ENCODE peak calls at places on chromosomes 4 and X, in four cellular contexts. P is WTC11, V is HepG2, W is SK-N-SH. H is an unnamed sample.

GRCh38 chrX:69314436-69315348 is 149.4 kb upstream of the PJA1 start:
- DNase-seq in P (no peak), V (no peak), W (peak; percentile 12), H (no peak)

GRCh38 chr4:44738615-44739014 is 12.3 kb upstream of the GNPDA2 start:
- DNase-seq in P (no peak), V (no peak), W (no peak), H (no peak)

GRCh38 chr4:94635172-94635571 is 122.6 kb upstream of the BMPR1B start:
- DNase-seq in P (no peak), V (no peak), W (no peak), H (no peak)

GRCh38 chrX:7946960-7947359 is 19.7 kb upstream of the PNPLA4 start:
- DNase-seq in P (no peak), V (no peak), W (no peak), H (no peak)

GRCh38 chrX:11768039-11768438 is 10.0 kb downstream of the MSL3 start:
- DNase-seq in P (no peak), V (no peak), W (no peak), H (no peak)

GRCh38 chr4:71689822-71690221 is 94.1 kb downstream of the GC start:
- DNase-seq in P (no peak), V (no peak), W (no peak), H (no peak)

GRCh38 chrX:148282504-148282903 is 217.9 kb upstream of the AFF2 start:
- DNase-seq in P (no peak), V (no peak), W (no peak), H (no peak)

GRCh38 chr4:39528056-39528465 is 822 bp upstream of the UGDH start:
- DNase-seq in P (no peak), V (no peak), W (no peak), H (no peak)

GRCh38 chr4:139416073-139416673 is 37.7 kb upstream of the RAB33B start:
- DNase-seq in P (no peak), V (peak; percentile 28), W (peak; percentile 38), H (peak; percentile 38)

GRCh38 chr4:13007802-13008201 is 476.3 kb downstream of the RAB28 start:
- DNase-seq in P (no peak), V (no peak), W (no peak), H (no peak)

GRCh38 chr4:163790231-163790630 is 295.7 kb downstream of the TMA16 start:
- DNase-seq in P (no peak), V (no peak), W (no peak), H (no peak)

GRCh38 chr4:47215759-47216158 is 184.4 kb downstream of the GABRB1 start:
- DNase-seq in P (no peak), V (no peak), W (no peak), H (no peak)

GRCh38 chr4:117796677-117797076 is 237.6 kb upstream of the NDST3 start:
- DNase-seq in P (no peak), V (no peak), W (no peak), H (no peak)

GRCh38 chr4:11428701-11429571 is at the start of gene HS3ST1:
- DNase-seq in P (peak; percentile 68), V (no peak), W (peak; percentile 38), H (no peak)

GRCh38 chr4:40340034-40340433 is 4.9 kb downstream of the CHRNA9 start:
- DNase-seq in P (no peak), V (no peak), W (no peak), H (no peak)

DNA sequence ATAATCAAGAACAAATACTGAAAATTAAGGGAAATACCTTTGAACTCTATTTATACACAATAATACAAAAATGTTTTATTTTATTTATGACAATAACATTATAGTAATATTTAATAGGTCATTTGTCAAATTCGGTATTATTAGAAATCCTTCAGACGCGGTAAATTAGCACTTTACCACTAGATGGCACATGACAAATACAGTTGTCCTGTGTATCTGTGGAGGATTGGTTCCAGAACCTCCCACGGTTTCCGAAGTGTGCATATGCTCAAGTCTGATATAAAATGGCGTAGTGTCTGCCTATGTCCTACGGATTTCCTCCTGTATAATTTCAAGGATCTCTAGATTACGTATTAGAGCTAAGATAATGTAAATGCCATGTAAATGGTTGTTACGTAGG is 8.1 kb upstream of the LINC00632 start:
- DNase-seq in P (no peak), V (no peak), W (peak; percentile 30), H (no peak)
- TF ChIP-seq FOXJ3 in P (no peak), V (no peak), W (no peak), H (no peak)

DNA sequence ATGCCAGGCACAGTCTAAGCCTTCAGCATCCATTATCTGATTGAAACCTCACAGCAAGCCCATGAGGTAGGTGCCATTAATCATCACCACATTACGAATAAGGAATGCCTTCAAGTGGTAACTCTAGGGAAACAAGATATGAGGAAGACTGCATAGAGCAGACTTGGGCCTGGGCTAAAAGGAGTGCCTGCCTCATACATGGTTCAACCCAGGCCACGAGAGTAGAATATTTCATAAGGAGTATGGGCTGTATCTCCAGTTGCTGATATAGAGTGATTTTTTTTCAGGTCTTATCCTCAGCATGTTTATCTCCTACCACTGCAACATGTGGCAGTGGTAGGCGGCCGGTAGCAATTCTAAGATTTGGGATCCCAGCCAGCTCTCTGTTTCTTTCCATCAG is 51.7 kb downstream of the ATP11C start:
- DNase-seq in P (no peak), V (no peak), W (peak; percentile 31), H (peak; percentile 27)
- TF ChIP-seq FOXJ3 in P (no peak), V (no peak), W (no peak), H (no peak)

GRCh38 chrX:47358387-47359065 is 11.9 kb upstream of the ZNF157 start:
- DNase-seq in P (no peak), V (no peak), W (no peak), H (no peak)
- TF ChIP-seq FOXJ3 in P (no peak), V (no peak), W (no peak), H (no peak)

GRCh38 chr4:22237155-22237751 is 278.6 kb downstream of the ADGRA3 start:
- DNase-seq in P (peak; percentile 91), V (peak; percentile 15), W (peak; percentile 29), H (peak; percentile 18)
- TF ChIP-seq FOXJ3 in P (no peak), V (no peak), W (no peak), H (no peak)

GRCh38 chr4:88523325-88524129 is at the start of gene PYURF:
- DNase-seq in P (peak; percentile 95), V (peak; percentile 86), W (peak; percentile 93), H (peak; percentile 96)

GRCh38 chr4:88528861-88529260 is 5.3 kb upstream of the PYURF start:
- DNase-seq in P (no peak), V (no peak), W (no peak), H (no peak)

GRCh38 chr4:88522702-88523324 is 763 bp downstream of the PYURF start:
- DNase-seq in P (peak; percentile 21), V (peak; percentile 9), W (peak; percentile 45), H (peak; percentile 39)

GRCh38 chr4:88527787-88528186 is 4.2 kb upstream of the PYURF start:
- DNase-seq in P (no peak), V (no peak), W (no peak), H (no peak)

GRCh38 chr4:88526221-88526815 is 2.7 kb upstream of the PYURF start:
- DNase-seq in P (no peak), V (no peak), W (peak; percentile 18), H (peak; percentile 12)
- TF ChIP-seq FOXJ3 in P (no peak), V (no peak), W (no peak), H (no peak)

GRCh38 chr4:159009521-159009920 is 93.4 kb upstream of the RAPGEF2 start:
- DNase-seq in P (no peak), V (no peak), W (no peak), H (no peak)

GRCh38 chr4:159012381-159012780 is 90.5 kb upstream of the RAPGEF2 start:
- DNase-seq in P (no peak), V (no peak), W (no peak), H (no peak)

GRCh38 chr4:159010100-159010499 is 92.8 kb upstream of the RAPGEF2 start:
- DNase-seq in P (no peak), V (no peak), W (no peak), H (no peak)

GRCh38 chr4:159008671-159009070 is 94.2 kb upstream of the RAPGEF2 start:
- DNase-seq in P (no peak), V (no peak), W (no peak), H (no peak)

GRCh38 chr4:159010563-159011260 is 92.2 kb upstream of the RAPGEF2 start:
- DNase-seq in P (no peak), V (peak; percentile 30), W (no peak), H (no peak)
- TF ChIP-seq FOXJ3 in P (no peak), V (no peak), W (no peak), H (no peak)

GRCh38 chr4:73653695-73654106 is 33.5 kb upstream of the RASSF6 start:
- DNase-seq in P (no peak), V (peak; percentile 45), W (peak; percentile 38), H (peak; percentile 67)
- TF ChIP-seq FOXJ3 in P (no peak), V (no peak), W (no peak), H (no peak)